ENCODE peak calls at places on chromosomes 13 and 19, in ten cellular contexts. One of them, this sample, is unnamed.

GRCh38 chr13:66657165-66657895 is 572.8 kb downstream of the PCDH9 start:
- DNase-seq in body of pancreas: peak; percentile 65
- DNase-seq in tibial nerve: no peak
- DNase-seq in colonic mucosa: no peak
- DNase-seq in A549: peak; percentile 98
- DNase-seq in ascending aorta: no peak
- DNase-seq in effector memory CD4-positive, alpha-beta T cell: no peak
- DNase-seq in skeletal muscle cell: peak; percentile 97
- DNase-seq in aorta: no peak
- DNase-seq in iPS DF 6.9: no peak
- DNase-seq in this sample: no peak

GRCh38 chr19:31905980-31906948 is 439.1 kb upstream of the ZNF507 start:
- DNase-seq in body of pancreas: no peak
- DNase-seq in iPS DF 6.9: no peak
- DNase-seq in aorta: no peak
- DNase-seq in A549: no peak
- DNase-seq in ascending aorta: no peak
- DNase-seq in colonic mucosa: no peak
- DNase-seq in effector memory CD4-positive, alpha-beta T cell: no peak
- DNase-seq in skeletal muscle cell: no peak
- DNase-seq in tibial nerve: peak; percentile 32
- DNase-seq in this sample: no peak

GRCh38 chr19:18029617-18030338 is 21.8 kb downstream of the ARRDC2 start:
- DNase-seq in iPS DF 6.9: no peak
- DNase-seq in ascending aorta: no peak
- DNase-seq in body of pancreas: peak; percentile 64
- DNase-seq in colonic mucosa: peak; percentile 69
- DNase-seq in A549: no peak
- DNase-seq in effector memory CD4-positive, alpha-beta T cell: no peak
- DNase-seq in aorta: no peak
- DNase-seq in skeletal muscle cell: no peak
- DNase-seq in tibial nerve: no peak
- DNase-seq in this sample: no peak

GRCh38 chr19:13846533-13847032 is 30.4 kb upstream of the NANOS3 start:
- DNase-seq in ascending aorta: peak; percentile 98
- DNase-seq in iPS DF 6.9: no peak
- DNase-seq in aorta: peak; percentile 97
- DNase-seq in tibial nerve: peak; percentile 60
- DNase-seq in skeletal muscle cell: no peak
- DNase-seq in effector memory CD4-positive, alpha-beta T cell: peak; percentile 98
- DNase-seq in body of pancreas: peak; percentile 77
- DNase-seq in colonic mucosa: peak; percentile 83
- DNase-seq in A549: peak; percentile 97
- DNase-seq in this sample: peak; percentile 100

GRCh38 chr13:104196611-104197010 is 1130.4 kb upstream of the SLC10A2 start:
- DNase-seq in body of pancreas: no peak
- DNase-seq in ascending aorta: no peak
- DNase-seq in tibial nerve: no peak
- DNase-seq in iPS DF 6.9: no peak
- DNase-seq in effector memory CD4-positive, alpha-beta T cell: no peak
- DNase-seq in aorta: no peak
- DNase-seq in A549: no peak
- DNase-seq in skeletal muscle cell: no peak
- DNase-seq in colonic mucosa: no peak
- DNase-seq in this sample: no peak

GRCh38 chr19:13850910-13851753 is 25.8 kb upstream of the NANOS3 start:
- DNase-seq in ascending aorta: peak; percentile 97
- DNase-seq in iPS DF 6.9: no peak
- DNase-seq in body of pancreas: peak; percentile 86
- DNase-seq in effector memory CD4-positive, alpha-beta T cell: peak; percentile 49
- DNase-seq in tibial nerve: peak; percentile 80
- DNase-seq in skeletal muscle cell: peak; percentile 83
- DNase-seq in colonic mucosa: peak; percentile 80
- DNase-seq in A549: peak; percentile 95
- DNase-seq in aorta: peak; percentile 96
- DNase-seq in this sample: peak; percentile 58

GRCh38 chr19:13087795-13088537 is 14.7 kb downstream of the LYL1 start:
- DNase-seq in iPS DF 6.9: no peak
- DNase-seq in tibial nerve: no peak
- DNase-seq in skeletal muscle cell: no peak
- DNase-seq in colonic mucosa: no peak
- DNase-seq in effector memory CD4-positive, alpha-beta T cell: no peak
- DNase-seq in body of pancreas: no peak
- DNase-seq in aorta: no peak
- DNase-seq in ascending aorta: peak; percentile 64
- DNase-seq in A549: no peak
- DNase-seq in this sample: no peak

GRCh38 chr19:43638991-43639494 is 607 bp downstream of the CADM4 start:
- DNase-seq in body of pancreas: no peak
- DNase-seq in A549: no peak
- DNase-seq in ascending aorta: no peak
- DNase-seq in colonic mucosa: no peak
- DNase-seq in iPS DF 6.9: no peak
- DNase-seq in effector memory CD4-positive, alpha-beta T cell: no peak
- DNase-seq in skeletal muscle cell: no peak
- DNase-seq in tibial nerve: no peak
- DNase-seq in aorta: no peak
- DNase-seq in this sample: no peak

GRCh38 chr19:45099465-45100201 is 6.7 kb downstream of the PPP1R37 start:
- DNase-seq in tibial nerve: no peak
- DNase-seq in colonic mucosa: no peak
- DNase-seq in effector memory CD4-positive, alpha-beta T cell: no peak
- DNase-seq in aorta: no peak
- DNase-seq in body of pancreas: peak; percentile 44
- DNase-seq in iPS DF 6.9: no peak
- DNase-seq in skeletal muscle cell: no peak
- DNase-seq in A549: no peak
- DNase-seq in ascending aorta: no peak
- DNase-seq in this sample: no peak

GRCh38 chr13:111187879-111188643 is 73.0 kb downstream of the ARHGEF7 start:
- DNase-seq in tibial nerve: no peak
- DNase-seq in iPS DF 6.9: no peak
- DNase-seq in skeletal muscle cell: no peak
- DNase-seq in effector memory CD4-positive, alpha-beta T cell: no peak
- DNase-seq in colonic mucosa: no peak
- DNase-seq in ascending aorta: no peak
- DNase-seq in body of pancreas: no peak
- DNase-seq in aorta: no peak
- DNase-seq in A549: no peak
- DNase-seq in this sample: no peak

GRCh38 chr19:48895226-48895625 is 3.3 kb downstream of the TULP2 start:
- DNase-seq in tibial nerve: no peak
- DNase-seq in iPS DF 6.9: no peak
- DNase-seq in ascending aorta: no peak
- DNase-seq in effector memory CD4-positive, alpha-beta T cell: no peak
- DNase-seq in A549: no peak
- DNase-seq in colonic mucosa: no peak
- DNase-seq in body of pancreas: no peak
- DNase-seq in aorta: no peak
- DNase-seq in skeletal muscle cell: no peak
- DNase-seq in this sample: no peak

GRCh38 chr19:48896191-48896720 is 2.3 kb downstream of the TULP2 start:
- DNase-seq in ascending aorta: no peak
- DNase-seq in aorta: peak; percentile 87
- DNase-seq in A549: no peak
- DNase-seq in effector memory CD4-positive, alpha-beta T cell: no peak
- DNase-seq in iPS DF 6.9: no peak
- DNase-seq in tibial nerve: peak; percentile 49
- DNase-seq in body of pancreas: peak; percentile 39
- DNase-seq in colonic mucosa: peak; percentile 51
- DNase-seq in skeletal muscle cell: no peak
- DNase-seq in this sample: peak; percentile 48

GRCh38 chr19:48887861-48888612 is 10.5 kb downstream of the TULP2 start:
- DNase-seq in A549: peak; percentile 43
- DNase-seq in skeletal muscle cell: no peak
- DNase-seq in aorta: no peak
- DNase-seq in effector memory CD4-positive, alpha-beta T cell: no peak
- DNase-seq in colonic mucosa: no peak
- DNase-seq in ascending aorta: no peak
- DNase-seq in iPS DF 6.9: no peak
- DNase-seq in tibial nerve: no peak
- DNase-seq in body of pancreas: no peak
- DNase-seq in this sample: no peak

GRCh38 chr19:48890551-48890950 is 8.0 kb downstream of the TULP2 start:
- DNase-seq in tibial nerve: no peak
- DNase-seq in body of pancreas: no peak
- DNase-seq in effector memory CD4-positive, alpha-beta T cell: no peak
- DNase-seq in aorta: no peak
- DNase-seq in ascending aorta: no peak
- DNase-seq in A549: no peak
- DNase-seq in skeletal muscle cell: no peak
- DNase-seq in colonic mucosa: no peak
- DNase-seq in iPS DF 6.9: no peak
- DNase-seq in this sample: no peak
- H3K4me3 ChIP-seq in tibial nerve: no peak overlapping the region
- H3K4me3 ChIP-seq in body of pancreas: no peak overlapping the region
- H3K4me3 ChIP-seq in effector memory CD4-positive, alpha-beta T cell: no peak overlapping the region
- H3K4me3 ChIP-seq in aorta: no peak overlapping the region
- H3K4me3 ChIP-seq in ascending aorta: no peak overlapping the region
- H3K4me3 ChIP-seq in A549: no peak overlapping the region
- H3K4me3 ChIP-seq in skeletal muscle cell: no peak overlapping the region
- H3K4me3 ChIP-seq in colonic mucosa: no peak overlapping the region
- H3K4me3 ChIP-seq in iPS DF 6.9: no peak overlapping the region
- H3K4me3 ChIP-seq in this sample: no peak overlapping the region

DNA sequence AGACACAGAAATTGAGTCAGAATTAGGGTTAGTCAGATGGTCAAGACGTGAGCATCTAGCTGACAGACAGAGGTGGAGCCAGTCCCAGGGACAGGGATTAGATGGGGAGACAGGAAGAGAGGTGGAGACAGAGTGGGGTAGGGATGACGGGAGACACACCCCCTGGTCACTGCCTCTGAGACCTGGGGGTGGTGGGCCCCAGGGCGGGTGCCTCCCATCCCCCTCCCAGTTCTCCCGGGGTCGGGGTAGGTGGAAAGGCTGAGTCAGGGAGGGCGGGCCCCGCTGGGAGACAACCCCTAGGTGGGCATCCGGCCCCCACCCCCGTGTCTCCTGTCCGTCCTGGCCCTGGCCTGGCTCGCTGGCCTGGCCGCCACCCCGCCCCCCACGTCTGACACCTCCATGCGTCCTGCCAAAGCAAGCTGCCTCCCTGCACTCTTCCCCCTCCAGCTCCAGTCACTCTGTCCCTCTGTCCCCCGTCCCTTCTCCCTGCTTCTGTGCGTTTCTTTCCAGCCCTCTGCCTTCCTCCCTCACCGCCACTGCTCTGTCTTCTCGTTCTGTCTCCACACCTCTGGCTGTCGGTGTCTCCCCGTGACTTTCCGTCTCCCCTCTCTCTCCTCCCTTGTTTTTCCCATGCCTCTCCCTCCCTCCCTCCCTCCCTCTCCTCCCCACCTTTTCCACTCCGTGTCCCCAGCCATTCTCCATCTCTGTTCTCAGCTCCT is 15.1 kb downstream of the CCDC97 start:
- DNase-seq in colonic mucosa: peak; percentile 50
- DNase-seq in ascending aorta: peak; percentile 88
- DNase-seq in tibial nerve: no peak
- DNase-seq in A549: peak; percentile 79
- DNase-seq in aorta: peak; percentile 91
- DNase-seq in effector memory CD4-positive, alpha-beta T cell: no peak
- DNase-seq in skeletal muscle cell: peak; percentile 79
- DNase-seq in body of pancreas: peak; percentile 62
- DNase-seq in iPS DF 6.9: no peak
- DNase-seq in this sample: peak; percentile 47
- H3K4me3 ChIP-seq in colonic mucosa: no peak overlapping the region
- H3K4me3 ChIP-seq in ascending aorta: peak overlapping the region; percentile 62
- H3K4me3 ChIP-seq in tibial nerve: peak overlapping the region; percentile 33
- H3K4me3 ChIP-seq in A549: no peak overlapping the region
- H3K4me3 ChIP-seq in aorta: no peak overlapping the region
- H3K4me3 ChIP-seq in effector memory CD4-positive, alpha-beta T cell: no peak overlapping the region
- H3K4me3 ChIP-seq in skeletal muscle cell: peak overlapping the region; percentile 9
- H3K4me3 ChIP-seq in body of pancreas: no peak overlapping the region
- H3K4me3 ChIP-seq in iPS DF 6.9: peak overlapping the region; percentile 24
- H3K4me3 ChIP-seq in this sample: no peak overlapping the region

DNA sequence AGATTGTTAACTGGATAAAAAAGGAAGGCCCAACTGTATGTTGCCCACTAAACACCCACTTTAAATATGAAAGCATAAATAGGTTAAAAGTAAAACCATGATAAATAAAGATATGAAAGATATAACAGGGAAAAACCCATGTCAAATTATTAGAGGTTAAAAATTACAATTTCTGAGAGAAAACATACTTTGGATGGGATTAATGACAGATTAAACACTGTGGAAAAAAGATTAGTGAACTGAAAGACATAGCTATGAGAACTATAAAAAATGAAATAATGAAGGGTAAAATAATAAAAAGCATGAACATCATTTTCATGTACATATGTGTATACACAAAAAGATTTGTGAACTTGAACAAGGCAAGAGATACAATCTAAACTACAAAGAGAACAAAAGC is 2.2 kb upstream of the ZNF577 start:
- DNase-seq in A549: no peak
- DNase-seq in colonic mucosa: no peak
- DNase-seq in effector memory CD4-positive, alpha-beta T cell: no peak
- DNase-seq in skeletal muscle cell: no peak
- DNase-seq in aorta: no peak
- DNase-seq in ascending aorta: no peak
- DNase-seq in iPS DF 6.9: no peak
- DNase-seq in body of pancreas: no peak
- DNase-seq in tibial nerve: no peak
- DNase-seq in this sample: no peak
- H3K4me3 ChIP-seq in A549: no peak overlapping the region
- H3K4me3 ChIP-seq in colonic mucosa: no peak overlapping the region
- H3K4me3 ChIP-seq in effector memory CD4-positive, alpha-beta T cell: no peak overlapping the region
- H3K4me3 ChIP-seq in skeletal muscle cell: no peak overlapping the region
- H3K4me3 ChIP-seq in aorta: no peak overlapping the region
- H3K4me3 ChIP-seq in ascending aorta: no peak overlapping the region
- H3K4me3 ChIP-seq in iPS DF 6.9: no peak overlapping the region
- H3K4me3 ChIP-seq in body of pancreas: no peak overlapping the region
- H3K4me3 ChIP-seq in tibial nerve: no peak overlapping the region
- H3K4me3 ChIP-seq in this sample: no peak overlapping the region

GRCh38 chr19:55285225-55285890 is 1.6 kb downstream of the BRSK1 start:
- DNase-seq in body of pancreas: no peak
- DNase-seq in skeletal muscle cell: no peak
- DNase-seq in A549: no peak
- DNase-seq in effector memory CD4-positive, alpha-beta T cell: no peak
- DNase-seq in iPS DF 6.9: no peak
- DNase-seq in tibial nerve: no peak
- DNase-seq in colonic mucosa: no peak
- DNase-seq in ascending aorta: no peak
- DNase-seq in aorta: no peak
- DNase-seq in this sample: no peak
- H3K4me3 ChIP-seq in body of pancreas: no peak overlapping the region
- H3K4me3 ChIP-seq in skeletal muscle cell: peak overlapping the region; percentile 53
- H3K4me3 ChIP-seq in A549: no peak overlapping the region
- H3K4me3 ChIP-seq in effector memory CD4-positive, alpha-beta T cell: no peak overlapping the region
- H3K4me3 ChIP-seq in iPS DF 6.9: no peak overlapping the region
- H3K4me3 ChIP-seq in tibial nerve: peak overlapping the region; percentile 70
- H3K4me3 ChIP-seq in colonic mucosa: no peak overlapping the region
- H3K4me3 ChIP-seq in ascending aorta: peak overlapping the region; percentile 77
- H3K4me3 ChIP-seq in aorta: no peak overlapping the region
- H3K4me3 ChIP-seq in this sample: no peak overlapping the region

GRCh38 chr19:3389876-3390361 is 23.5 kb downstream of the NFIC start:
- DNase-seq in ascending aorta: no peak
- DNase-seq in A549: no peak
- DNase-seq in body of pancreas: peak; percentile 80
- DNase-seq in effector memory CD4-positive, alpha-beta T cell: no peak
- DNase-seq in colonic mucosa: peak; percentile 33
- DNase-seq in iPS DF 6.9: no peak
- DNase-seq in skeletal muscle cell: no peak
- DNase-seq in aorta: no peak
- DNase-seq in tibial nerve: no peak
- DNase-seq in this sample: no peak
- H3K4me3 ChIP-seq in ascending aorta: no peak overlapping the region
- H3K4me3 ChIP-seq in A549: no peak overlapping the region
- H3K4me3 ChIP-seq in body of pancreas: no peak overlapping the region
- H3K4me3 ChIP-seq in effector memory CD4-positive, alpha-beta T cell: no peak overlapping the region
- H3K4me3 ChIP-seq in colonic mucosa: no peak overlapping the region
- H3K4me3 ChIP-seq in iPS DF 6.9: no peak overlapping the region
- H3K4me3 ChIP-seq in skeletal muscle cell: no peak overlapping the region
- H3K4me3 ChIP-seq in aorta: no peak overlapping the region
- H3K4me3 ChIP-seq in tibial nerve: no peak overlapping the region
- H3K4me3 ChIP-seq in this sample: no peak overlapping the region

This sample was measured in CD8-positive, alpha-beta memory T cell.